ENCODE peak calls at places on chromosomes 4 and X, in five cellular contexts. X is GM23338, R is transverse colon, Y is upper lobe of left lung, D is HepG2. T is an unnamed sample. For H3K4me1, the result is how much of the 10 kb centered on the place peaks cover.

GRCh38 chr4:181822005-181822375 is 421.2 kb upstream of the TENM3 start:
- DNase-seq in X (no peak), R (no peak), Y (no peak), D (no peak), T (no peak)

GRCh38 chr4:82951196-82951595 is 50.7 kb downstream of the THAP9 start:
- DNase-seq in X (no peak), R (no peak), Y (no peak), D (no peak), T (no peak)

GRCh38 chr4:7430965-7431695 is 3.6 kb downstream of the PSAPL1 start:
- DNase-seq in X (no peak), R (no peak), Y (no peak), D (no peak), T (peak)

GRCh38 chr4:103934178-103934789 is 214.5 kb upstream of the TACR3 start:
- DNase-seq in X (peak), R (no peak), Y (no peak), D (peak), T (no peak)

GRCh38 chr4:56906534-56906933 is 1.2 kb upstream of the REST start:
- DNase-seq in X (peak), R (no peak), Y (no peak), D (no peak), T (no peak)

GRCh38 chr4:3414421-3415279 is 27.1 kb upstream of the HGFAC start:
- DNase-seq in X (no peak), R (no peak), Y (peak), D (no peak), T (peak)

GRCh38 chr4:171203425-171203824 is 609.8 kb upstream of the GALNTL6 start:
- DNase-seq in X (no peak), R (no peak), Y (no peak), D (no peak), T (no peak)

GRCh38 chr4:102858828-102859464 is 9.8 kb upstream of the CISD2 start:
- DNase-seq in X (no peak), R (no peak), Y (no peak), D (no peak), T (no peak)

GRCh38 chr4:51909236-51909703 is 66.3 kb downstream of the DCUN1D4 start:
- DNase-seq in X (no peak), R (peak), Y (no peak), D (peak), T (no peak)

GRCh38 chrX:65644621-65645287 is 22.7 kb upstream of the MSN start:
- DNase-seq in X (no peak), R (peak), Y (no peak), D (no peak), T (peak)

GRCh38 chr4:177569443-177569842 is 127.2 kb upstream of the AGA start:
- DNase-seq in X (no peak), R (no peak), Y (no peak), D (no peak), T (no peak)

GRCh38 chr4:94758141-94758699 is 465 bp downstream of the BMPR1B start:
- DNase-seq in X (peak), R (peak), Y (peak), D (no peak), T (peak)

GRCh38 chrX:153603131-153603656 is 4.3 kb upstream of the CCNQ start:
- DNase-seq in X (no peak), R (no peak), Y (no peak), D (no peak), T (no peak)

GRCh38 chr4:76342803-76343202 is 36.3 kb downstream of the STBD1 start:
- DNase-seq in X (no peak), R (no peak), Y (no peak), D (no peak), T (no peak)

GRCh38 chr4:39745920-39746319 is 48.0 kb downstream of the UBE2K start:
- DNase-seq in X (no peak), R (no peak), Y (no peak), D (no peak), T (no peak)

GRCh38 chrX:104113237-104113965 is 1.1 kb downstream of the ZCCHC18 start:
- DNase-seq in X (peak), R (peak), Y (no peak), D (peak), T (no peak)

GRCh38 chr4:47213971-47214370 is 182.6 kb downstream of the GABRB1 start:
- DNase-seq in X (no peak), R (no peak), Y (no peak), D (peak), T (no peak)

GRCh38 chr4:6907658-6908191 is 1.9 kb upstream of the TBC1D14 start:
- DNase-seq in X (peak), R (peak), Y (no peak), D (no peak), T (no peak)

GRCh38 chr4:187632260-187633010 is 363.1 kb upstream of the ZFP42 start:
- DNase-seq in X (no peak), R (no peak), Y (no peak), D (no peak), T (no peak)

GRCh38 chr4:15936495-15936894 is 2.0 kb downstream of the FGFBP1 start:
- DNase-seq in X (no peak), R (peak), Y (no peak), D (no peak), T (peak)

GRCh38 chrX:141220342-141221008 is 21.8 kb downstream of the SPANXC start:
- DNase-seq in X (no peak), R (no peak), Y (no peak), D (no peak), T (no peak)

GRCh38 chr4:31005037-31005436 is 284.9 kb downstream of the PCDH7 start:
- DNase-seq in X (no peak), R (no peak), Y (no peak), D (no peak), T (no peak)

GRCh38 chr4:85964298-85964697 is 395.6 kb downstream of the MAPK10 start:
- DNase-seq in X (peak), R (no peak), Y (no peak), D (no peak), T (no peak)

GRCh38 chr4:19936471-19936870 is 315.2 kb upstream of the SLIT2 start:
- DNase-seq in X (no peak), R (no peak), Y (no peak), D (no peak), T (no peak)

GRCh38 chrX:34332336-34332735 is 200.2 kb upstream of the FAM47A start:
- DNase-seq in X (peak), R (no peak), Y (no peak), D (no peak), T (no peak)

GRCh38 chrX:110421499-110422455 is 63.1 kb downstream of the RTL9 start:
- DNase-seq in X (no peak), R (no peak), Y (no peak), D (no peak), T (no peak)

GRCh38 chr4:15238720-15239119 is 189.1 kb upstream of the C1QTNF7 start:
- DNase-seq in X (peak), R (no peak), Y (no peak), D (peak), T (no peak)

GRCh38 chrX:71998836-71999509 is 88.3 kb downstream of the NHSL2 start:
- DNase-seq in X (peak), R (no peak), Y (no peak), D (peak), T (no peak)

GRCh38 chrX:46954716-46955115 is 42.5 kb downstream of the JADE3 start:
- DNase-seq in X (no peak), R (no peak), Y (no peak), D (no peak), T (no peak)

GRCh38 chrX:85359051-85359450 is 20.4 kb downstream of the POF1B start:
- DNase-seq in X (no peak), R (peak), Y (no peak), D (no peak), T (no peak)

GRCh38 chrX:154516655-154517100 is 646 bp upstream of the FAM3A start:
- DNase-seq in X (peak), R (no peak), Y (no peak), D (no peak), T (no peak)

GRCh38 chrX:115023139-115023538 is 5.7 kb upstream of the IL13RA2 start:
- DNase-seq in X (no peak), R (no peak), Y (no peak), D (no peak), T (no peak)

GRCh38 chr4:122525865-122526264 is 69.3 kb upstream of the IL2 start:
- DNase-seq in X (no peak), R (no peak), Y (no peak), D (peak), T (no peak)

GRCh38 chr4:187090401-187090800 is 366.7 kb upstream of the FAT1 start:
- DNase-seq in X (no peak), R (no peak), Y (no peak), D (no peak), T (no peak)

GRCh38 chrX:2299871-2300270 is 200.9 kb downstream of the DHRSX start:
- DNase-seq in X (no peak), R (no peak), Y (no peak), D (no peak), T (no peak)

GRCh38 chr4:56757821-56758400 is 63.6 kb downstream of the SPINK2 start:
- DNase-seq in X (peak), R (peak), Y (no peak), D (peak), T (no peak)

GRCh38 chrX:9912341-9912740 is 54.8 kb upstream of the CLDN34 start:
- DNase-seq in X (peak), R (no peak), Y (no peak), D (no peak), T (peak)

GRCh38 chr4:1488831-1489638 is 82.8 kb upstream of the NKX1-1 start:
- DNase-seq in X (no peak), R (no peak), Y (peak), D (no peak), T (no peak)

GRCh38 chr4:53321151-53321987 is 44.5 kb downstream of the SCFD2 start:
- DNase-seq in X (peak), R (no peak), Y (no peak), D (no peak), T (no peak)
- TF ChIP-seq POLR2AphosphoS5 in X (no peak), R (no peak), Y (no peak), D (no peak), T (no peak)

DNA sequence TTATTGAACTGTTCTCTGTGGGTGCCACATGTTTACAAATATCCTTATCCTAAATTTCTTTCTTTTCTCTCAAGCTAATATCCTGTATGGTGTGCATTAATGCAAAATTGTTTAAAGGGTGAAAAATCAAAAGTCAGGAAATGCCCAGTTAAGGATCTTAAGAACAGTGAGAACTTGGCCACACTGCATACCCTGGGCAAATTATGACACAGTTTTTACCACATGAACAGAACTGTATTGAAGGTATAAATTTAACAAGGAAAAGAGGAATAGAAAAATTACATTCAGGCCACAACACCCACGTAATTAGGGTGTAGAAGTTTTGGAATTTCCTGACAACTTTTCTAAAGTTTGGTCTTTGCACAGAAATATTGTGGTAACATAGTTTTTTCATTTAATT is 94.4 kb upstream of the HCCS start:
- DNase-seq in X (no peak), R (no peak), Y (no peak), D (no peak), T (no peak)
- H3K4me1 ChIP-seq in X (under half), R (under half), Y (under half), D (under half), T (under half)

GRCh38 chrX:13658602-13659001 is 5.7 kb downstream of the TCEANC start:
- DNase-seq in X (peak), R (no peak), Y (no peak), D (peak), T (no peak)
- H3K4me3 ChIP-seq in X (no peak), R (no peak), Y (no peak), D (no peak), T (no peak)

DNA sequence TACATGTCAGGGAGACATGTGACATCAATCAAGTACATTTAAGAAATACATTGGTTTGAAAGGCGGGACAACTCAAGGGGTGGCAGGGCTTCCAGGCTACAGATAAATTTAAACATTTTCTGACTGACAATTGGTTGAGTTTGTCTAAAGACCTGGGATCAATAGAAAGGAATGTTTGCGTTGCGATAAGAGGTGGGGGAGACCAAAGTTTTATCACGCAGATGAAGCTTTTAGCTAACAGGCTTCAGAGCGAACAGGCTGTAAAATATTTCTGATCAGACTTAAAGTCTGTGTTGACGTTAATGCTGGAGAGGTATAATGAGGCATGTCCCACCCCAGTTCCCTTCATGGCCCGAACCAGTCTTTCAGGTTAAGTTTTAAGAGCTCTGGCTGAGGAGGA is 346.7 kb upstream of the RASGEF1B start:
- DNase-seq in X (no peak), R (no peak), Y (no peak), D (peak), T (no peak)
- TF ChIP-seq POLR2AphosphoS5 in X (no peak), R (no peak), Y (no peak), D (no peak), T (no peak)

GRCh38 chr4:41535911-41536361 is 2.0 kb upstream of the LIMCH1 start:
- DNase-seq in X (no peak), R (no peak), Y (no peak), D (no peak), T (no peak)

GRCh38 chr4:41532880-41533279 is 5.1 kb upstream of the LIMCH1 start:
- DNase-seq in X (no peak), R (no peak), Y (no peak), D (no peak), T (no peak)

GRCh38 chr4:41532336-41532735 is 5.6 kb upstream of the LIMCH1 start:
- DNase-seq in X (no peak), R (no peak), Y (no peak), D (no peak), T (no peak)

GRCh38 chr4:41531561-41532245 is 6.3 kb upstream of the LIMCH1 start:
- DNase-seq in X (no peak), R (no peak), Y (no peak), D (no peak), T (no peak)

DNA sequence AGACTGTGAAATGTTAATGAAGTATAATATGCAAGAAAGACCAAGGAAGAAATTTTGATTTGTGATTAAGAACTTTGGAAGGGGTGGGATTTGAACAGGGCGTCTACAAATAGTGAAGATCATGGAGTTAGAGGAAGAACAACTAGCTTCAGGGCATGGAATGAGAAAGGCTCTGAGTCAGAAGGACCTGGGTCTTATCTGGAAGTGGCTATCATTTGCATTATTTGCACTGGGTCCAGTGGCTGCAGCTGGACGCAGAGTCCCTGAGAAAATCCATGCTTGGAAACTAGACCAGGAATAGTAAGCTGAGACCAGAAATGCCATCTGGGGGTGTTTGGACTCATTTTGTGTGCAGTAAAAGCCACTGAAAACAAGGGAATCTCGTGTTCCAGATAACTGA is 4.3 kb upstream of the LIMCH1 start:
- DNase-seq in X (no peak), R (no peak), Y (no peak), D (no peak), T (no peak)
- H3K4me1 ChIP-seq in X (under half), R (under half), Y (under half), D (under half), T (under half)

GRCh38 chr4:183180621-183181020 is 81.6 kb downstream of the WWC2 start:
- DNase-seq in X (no peak), R (no peak), Y (no peak), D (no peak), T (no peak)
- H3K4me3 ChIP-seq in X (peak), R (no peak), Y (no peak), D (no peak), T (no peak)

GRCh38 chr4:40845136-40845910 is 95.6 kb downstream of the NSUN7 start:
- DNase-seq in X (no peak), R (no peak), Y (no peak), D (no peak), T (no peak)
- TF ChIP-seq POLR2AphosphoS5 in X (no peak), R (no peak), Y (no peak), D (no peak), T (no peak)